ENCODE peak calls at places on chromosomes 2 and 18, in five cellular contexts. K is ovary, U is body of pancreas, I is endothelial cell of umbilical vein, O is A549. Z is an unnamed sample.

GRCh38 chr18:32056613-32057358 is 34.9 kb upstream of the RNF138 start:
- DNase-seq in K (no peak), I (no peak), O (no peak), U (no peak), Z (no peak)

GRCh38 chr2:69514406-69514805 is 77.2 kb upstream of the NFU1 start:
- DNase-seq in I (peak; percentile 67), K (peak; percentile 36), O (no peak), U (no peak), Z (peak; percentile 48)

GRCh38 chr2:204354442-204354856 is 190.8 kb upstream of the PARD3B start:
- DNase-seq in K (no peak), U (no peak), I (no peak), O (no peak), Z (no peak)

GRCh38 chr2:170006592-170007327 is 171.2 kb upstream of the MYO3B start:
- DNase-seq in I (peak; percentile 90), K (no peak), U (no peak), O (no peak), Z (no peak)

GRCh38 chr2:42098571-42099430 is 51.0 kb downstream of the PKDCC start:
- DNase-seq in K (no peak), O (no peak), I (no peak), U (no peak), Z (no peak)

GRCh38 chr2:142140434-142140845 is 9.6 kb upstream of the LRP1B start:
- DNase-seq in I (peak; percentile 36), K (no peak), U (no peak), O (no peak), Z (no peak)

GRCh38 chr18:12637901-12638633 is 19.8 kb downstream of the SPIRE1 start:
- DNase-seq in K (no peak), O (no peak), I (no peak), U (no peak), Z (peak; percentile 9)

GRCh38 chr2:118841450-118841827 is 6.0 kb downstream of the EN1 start:
- DNase-seq in O (no peak), K (no peak), I (no peak), U (no peak), Z (no peak)

GRCh38 chr2:43039376-43040080 is 186.9 kb downstream of the ZFP36L2 start:
- DNase-seq in K (peak; percentile 34), O (no peak), U (no peak), I (no peak), Z (no peak)

GRCh38 chr2:1628893-1629292 is 115.4 kb downstream of the PXDN start:
- DNase-seq in K (no peak), I (peak; percentile 78), U (no peak), O (no peak), Z (no peak)

GRCh38 chr2:162926501-162926900 is 87.9 kb upstream of the KCNH7 start:
- DNase-seq in O (peak; percentile 3), K (no peak), I (no peak), U (no peak), Z (peak; percentile 9)

GRCh38 chr18:76209597-76209996 is 285.4 kb downstream of the ZNF516 start:
- DNase-seq in K (no peak), O (no peak), I (no peak), U (no peak), Z (no peak)

GRCh38 chr2:127097841-127098651 is 8.9 kb downstream of the BIN1 start:
- DNase-seq in U (no peak), O (no peak), I (no peak), K (peak; percentile 10), Z (no peak)

GRCh38 chr2:130744287-130745117 is 10.8 kb upstream of the AMER3 start:
- DNase-seq in U (no peak), K (no peak), O (no peak), I (no peak), Z (no peak)

GRCh38 chr2:182649316-182649715 is 66.7 kb upstream of the DNAJC10 start:
- DNase-seq in O (peak; percentile 15), U (no peak), I (peak; percentile 49), K (no peak), Z (no peak)

GRCh38 chr2:186687774-186688173 is 6.1 kb upstream of the FAM171B start:
- DNase-seq in I (peak; percentile 13), U (no peak), O (no peak), K (no peak), Z (no peak)
- TF ChIP-seq POLR2A in I (no peak), U (no peak), O (no peak), K (no peak), Z (no peak)

GRCh38 chr2:121075006-121075545 is 209.9 kb downstream of the TFCP2L1 start:
- DNase-seq in O (peak; percentile 91), K (peak; percentile 73), U (no peak), I (peak; percentile 74), Z (peak; percentile 86)
- TF ChIP-seq POLR2A in O (peak; percentile 99), K (peak; percentile 32), U (peak; percentile 59), I (peak; percentile 100), Z (peak; percentile 99)

GRCh38 chr2:73210696-73211095 is 3.3 kb upstream of the SMYD5 start:
- DNase-seq in I (no peak), U (no peak), K (no peak), O (no peak), Z (no peak)
- TF ChIP-seq POLR2A in I (no peak), U (no peak), K (no peak), O (no peak), Z (no peak)

GRCh38 chr2:234348081-234348480 is 148.8 kb downstream of the ARL4C start:
- DNase-seq in U (no peak), O (no peak), K (no peak), I (no peak), Z (no peak)
- TF ChIP-seq POLR2A in U (no peak), O (no peak), K (no peak), I (no peak), Z (no peak)

GRCh38 chr2:11239718-11240462 is 84.6 kb downstream of the SLC66A3 start:
- DNase-seq in U (no peak), I (peak; percentile 50), K (no peak), O (no peak), Z (no peak)
- TF ChIP-seq POLR2A in U (no peak), I (no peak), K (no peak), O (no peak), Z (no peak)

DNA sequence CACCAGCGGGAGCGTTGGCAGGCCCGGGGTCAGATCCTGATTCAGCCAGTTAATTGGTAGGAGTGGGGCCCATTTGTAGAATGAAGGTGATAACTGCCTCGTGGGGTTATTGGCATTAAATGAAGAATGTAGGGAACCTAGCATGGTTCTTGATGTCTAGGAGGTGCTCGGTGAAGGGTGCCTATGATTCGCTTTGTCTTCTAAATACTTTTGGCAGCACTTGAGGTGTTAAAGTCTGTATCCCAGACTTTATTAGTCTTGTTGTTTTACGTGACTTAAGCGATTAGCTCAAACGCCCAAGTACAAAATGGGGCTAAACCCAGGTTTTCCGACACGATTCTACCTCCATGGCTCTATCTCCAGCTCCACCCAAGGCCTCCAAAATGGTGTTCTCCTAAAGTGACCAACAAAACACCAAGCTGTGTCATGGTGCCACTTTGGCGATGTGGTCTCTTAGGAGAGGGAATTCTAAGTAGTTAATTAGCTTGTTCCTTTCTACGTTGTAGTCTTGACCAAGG is 980 bp upstream of the PPP4R1 start:
- DNase-seq in U (no peak), O (no peak), I (no peak), K (no peak), Z (no peak)
- TF ChIP-seq POLR2A in U (no peak), O (no peak), I (no peak), K (no peak), Z (no peak)

GRCh38 chr2:164842624-164842966 is 972 bp upstream of the COBLL1 start:
- DNase-seq in K (no peak), U (no peak), O (no peak), I (no peak), Z (no peak)

GRCh38 chr2:164839914-164840457 is 1.6 kb downstream of the COBLL1 start:
- DNase-seq in O (no peak), U (peak; percentile 60), I (peak; percentile 95), K (no peak), Z (no peak)

GRCh38 chr2:164841719-164842623 is at the start of gene COBLL1:
- DNase-seq in O (peak; percentile 69), I (peak; percentile 78), U (peak; percentile 91), K (peak; percentile 86), Z (peak; percentile 40)

GRCh38 chr2:164840458-164840929 is 1.1 kb downstream of the COBLL1 start:
- DNase-seq in O (peak; percentile 6), K (peak; percentile 59), I (peak; percentile 66), U (peak; percentile 83), Z (no peak)

DNA sequence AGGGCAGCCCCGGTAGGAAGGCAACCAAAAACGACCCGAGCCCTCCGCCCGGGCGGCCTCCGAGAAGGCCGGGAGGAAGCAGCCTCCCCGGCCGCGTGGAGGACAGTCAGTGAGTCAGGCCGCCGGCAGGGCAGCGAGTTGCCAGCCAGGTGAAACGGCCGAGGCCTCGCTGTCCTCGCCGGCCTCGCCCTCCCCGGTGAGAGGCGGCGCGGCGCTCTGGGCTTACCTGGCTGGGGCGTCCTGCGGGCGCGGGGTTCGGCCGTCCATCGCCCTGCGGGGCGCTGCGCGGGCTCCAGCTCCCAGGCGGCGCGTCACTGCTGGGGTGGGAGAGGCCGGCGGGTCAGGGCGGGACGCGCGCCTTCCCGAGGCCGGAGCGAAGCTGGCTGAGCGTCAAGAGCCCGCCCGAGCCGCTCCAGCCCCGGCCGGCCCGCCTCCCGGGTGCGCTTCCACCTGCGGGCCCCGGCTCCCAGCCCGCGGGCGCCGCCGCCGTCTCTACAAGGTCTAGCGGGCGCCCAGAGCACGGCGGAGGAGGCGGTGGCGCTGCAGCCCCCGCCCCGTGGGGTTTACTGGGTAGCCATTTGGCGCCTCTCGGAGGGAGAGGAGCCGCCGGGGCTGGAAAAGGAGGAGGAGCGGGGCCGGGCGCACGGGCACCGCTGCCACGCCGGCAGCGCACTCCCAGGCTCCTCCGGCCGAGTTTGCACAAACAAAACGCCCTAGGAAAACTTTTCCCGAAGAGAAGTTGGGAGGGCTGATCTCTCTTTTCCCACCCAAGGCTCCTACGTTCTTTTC is 499 bp downstream of the COBLL1 start:
- DNase-seq in K (peak; percentile 81), I (peak; percentile 83), O (peak; percentile 60), U (peak; percentile 86), Z (peak; percentile 58)
- TF ChIP-seq POLR2A in K (no peak), I (no peak), O (peak; percentile 31), U (peak; percentile 84), Z (no peak)

GRCh38 chr2:159892990-159893389 is 95.0 kb upstream of the CD302 start:
- DNase-seq in I (no peak), K (no peak), O (no peak), U (no peak), Z (no peak)

GRCh38 chr2:159893439-159893838 is 95.4 kb upstream of the CD302 start:
- DNase-seq in U (no peak), I (no peak), O (no peak), K (no peak), Z (no peak)

GRCh38 chr2:159891917-159892691 is 94.1 kb upstream of the CD302 start:
- DNase-seq in K (no peak), O (peak; percentile 28), U (no peak), I (peak; percentile 36), Z (peak; percentile 57)

GRCh38 chr2:159894145-159894838 is 96.3 kb upstream of the CD302 start:
- DNase-seq in K (no peak), U (no peak), I (no peak), O (no peak), Z (no peak)

GRCh38 chr2:159890945-159891588 is 93.1 kb upstream of the CD302 start:
- DNase-seq in I (no peak), O (no peak), U (no peak), K (no peak), Z (no peak)
- TF ChIP-seq POLR2A in I (no peak), O (no peak), U (no peak), K (no peak), Z (no peak)

GRCh38 chr2:134739879-134740301 is 21.1 kb upstream of the TMEM163 start:
- DNase-seq in I (no peak), O (no peak), U (no peak), K (no peak), Z (no peak)
- TF ChIP-seq POLR2A in I (no peak), O (no peak), U (no peak), K (no peak), Z (no peak)

Z was measured in H54.